ENCODE peak calls at places on chromosomes 13 and 19, in ten cellular contexts. One of them, this sample, is unnamed.

GRCh38 chr19:13788991-13789390 is 6.3 kb upstream of the ZSWIM4 start:
- DNase-seq in RCC 7860: no peak
- DNase-seq in stimulated activated CD4-positive, alpha-beta T cell treated with anti-CD3 and anti-CD28 coated beads, Interleukin-15, amount 100 ng/mL, for 24 hours: no peak
- DNase-seq in fibroblast of lung: peak
- DNase-seq in progenitor cell of endocrine pancreas: no peak
- DNase-seq in kidney tubule cell: no peak
- DNase-seq in left ventricle myocardium inferior: no peak
- DNase-seq in NCI-H2081: no peak
- DNase-seq in stimulated activated CD8-positive, alpha-beta memory T cell treated with anti-CD3 and anti-CD28 coated beads, Interleukin-7, amount 100 ng/mL, for 1 hour: no peak
- DNase-seq in GM04503: peak
- DNase-seq in this sample: no peak

GRCh38 chr19:3366104-3366760 is at the start of gene NFIC:
- DNase-seq in RCC 7860: peak
- DNase-seq in stimulated activated CD4-positive, alpha-beta T cell treated with anti-CD3 and anti-CD28 coated beads, Interleukin-15, amount 100 ng/mL, for 24 hours: peak
- DNase-seq in fibroblast of lung: peak
- DNase-seq in progenitor cell of endocrine pancreas: no peak
- DNase-seq in kidney tubule cell: peak
- DNase-seq in left ventricle myocardium inferior: peak
- DNase-seq in NCI-H2081: peak
- DNase-seq in stimulated activated CD8-positive, alpha-beta memory T cell treated with anti-CD3 and anti-CD28 coated beads, Interleukin-7, amount 100 ng/mL, for 1 hour: no peak
- DNase-seq in GM04503: no peak
- DNase-seq in this sample: peak

GRCh38 chr13:111066544-111066943 is 48.6 kb upstream of the ARHGEF7 start:
- DNase-seq in RCC 7860: no peak
- DNase-seq in stimulated activated CD4-positive, alpha-beta T cell treated with anti-CD3 and anti-CD28 coated beads, Interleukin-15, amount 100 ng/mL, for 24 hours: no peak
- DNase-seq in fibroblast of lung: no peak
- DNase-seq in progenitor cell of endocrine pancreas: no peak
- DNase-seq in kidney tubule cell: no peak
- DNase-seq in left ventricle myocardium inferior: peak
- DNase-seq in NCI-H2081: no peak
- DNase-seq in stimulated activated CD8-positive, alpha-beta memory T cell treated with anti-CD3 and anti-CD28 coated beads, Interleukin-7, amount 100 ng/mL, for 1 hour: no peak
- DNase-seq in GM04503: no peak
- DNase-seq in this sample: peak

GRCh38 chr19:46413262-46414031 is at the start of gene CCDC8:
- DNase-seq in RCC 7860: no peak
- DNase-seq in stimulated activated CD4-positive, alpha-beta T cell treated with anti-CD3 and anti-CD28 coated beads, Interleukin-15, amount 100 ng/mL, for 24 hours: no peak
- DNase-seq in fibroblast of lung: peak
- DNase-seq in progenitor cell of endocrine pancreas: peak
- DNase-seq in kidney tubule cell: peak
- DNase-seq in left ventricle myocardium inferior: peak
- DNase-seq in NCI-H2081: no peak
- DNase-seq in stimulated activated CD8-positive, alpha-beta memory T cell treated with anti-CD3 and anti-CD28 coated beads, Interleukin-7, amount 100 ng/mL, for 1 hour: no peak
- DNase-seq in GM04503: peak
- DNase-seq in this sample: no peak

GRCh38 chr13:84191199-84191598 is 308.9 kb upstream of the SLITRK1 start:
- DNase-seq in RCC 7860: no peak
- DNase-seq in stimulated activated CD4-positive, alpha-beta T cell treated with anti-CD3 and anti-CD28 coated beads, Interleukin-15, amount 100 ng/mL, for 24 hours: no peak
- DNase-seq in fibroblast of lung: peak
- DNase-seq in progenitor cell of endocrine pancreas: no peak
- DNase-seq in kidney tubule cell: no peak
- DNase-seq in left ventricle myocardium inferior: no peak
- DNase-seq in NCI-H2081: no peak
- DNase-seq in stimulated activated CD8-positive, alpha-beta memory T cell treated with anti-CD3 and anti-CD28 coated beads, Interleukin-7, amount 100 ng/mL, for 1 hour: no peak
- DNase-seq in GM04503: no peak
- DNase-seq in this sample: no peak

GRCh38 chr13:51776179-51776578 is 27.8 kb downstream of the DHRS12 start:
- DNase-seq in RCC 7860: no peak
- DNase-seq in stimulated activated CD4-positive, alpha-beta T cell treated with anti-CD3 and anti-CD28 coated beads, Interleukin-15, amount 100 ng/mL, for 24 hours: no peak
- DNase-seq in fibroblast of lung: no peak
- DNase-seq in progenitor cell of endocrine pancreas: no peak
- DNase-seq in kidney tubule cell: no peak
- DNase-seq in left ventricle myocardium inferior: no peak
- DNase-seq in NCI-H2081: no peak
- DNase-seq in stimulated activated CD8-positive, alpha-beta memory T cell treated with anti-CD3 and anti-CD28 coated beads, Interleukin-7, amount 100 ng/mL, for 1 hour: no peak
- DNase-seq in GM04503: no peak
- DNase-seq in this sample: no peak

GRCh38 chr19:11092181-11092538 is 2.9 kb downstream of the LDLR start:
- DNase-seq in RCC 7860: peak
- DNase-seq in stimulated activated CD4-positive, alpha-beta T cell treated with anti-CD3 and anti-CD28 coated beads, Interleukin-15, amount 100 ng/mL, for 24 hours: peak
- DNase-seq in fibroblast of lung: peak
- DNase-seq in progenitor cell of endocrine pancreas: no peak
- DNase-seq in kidney tubule cell: peak
- DNase-seq in left ventricle myocardium inferior: no peak
- DNase-seq in NCI-H2081: peak
- DNase-seq in stimulated activated CD8-positive, alpha-beta memory T cell treated with anti-CD3 and anti-CD28 coated beads, Interleukin-7, amount 100 ng/mL, for 1 hour: no peak
- DNase-seq in GM04503: no peak
- DNase-seq in this sample: peak

GRCh38 chr13:113919761-113920160 is 54.1 kb downstream of the C13orf46 start:
- DNase-seq in RCC 7860: no peak
- DNase-seq in stimulated activated CD4-positive, alpha-beta T cell treated with anti-CD3 and anti-CD28 coated beads, Interleukin-15, amount 100 ng/mL, for 24 hours: no peak
- DNase-seq in fibroblast of lung: no peak
- DNase-seq in progenitor cell of endocrine pancreas: no peak
- DNase-seq in kidney tubule cell: no peak
- DNase-seq in left ventricle myocardium inferior: no peak
- DNase-seq in NCI-H2081: no peak
- DNase-seq in stimulated activated CD8-positive, alpha-beta memory T cell treated with anti-CD3 and anti-CD28 coated beads, Interleukin-7, amount 100 ng/mL, for 1 hour: no peak
- DNase-seq in GM04503: no peak
- DNase-seq in this sample: no peak

GRCh38 chr13:26487781-26488180 is 69.7 kb upstream of the WASF3 start:
- DNase-seq in RCC 7860: no peak
- DNase-seq in stimulated activated CD4-positive, alpha-beta T cell treated with anti-CD3 and anti-CD28 coated beads, Interleukin-15, amount 100 ng/mL, for 24 hours: no peak
- DNase-seq in fibroblast of lung: no peak
- DNase-seq in progenitor cell of endocrine pancreas: no peak
- DNase-seq in kidney tubule cell: no peak
- DNase-seq in left ventricle myocardium inferior: no peak
- DNase-seq in NCI-H2081: no peak
- DNase-seq in stimulated activated CD8-positive, alpha-beta memory T cell treated with anti-CD3 and anti-CD28 coated beads, Interleukin-7, amount 100 ng/mL, for 1 hour: no peak
- DNase-seq in GM04503: no peak
- DNase-seq in this sample: no peak

GRCh38 chr13:34246511-34246910 is 428.6 kb downstream of the RFC3 start:
- DNase-seq in RCC 7860: no peak
- DNase-seq in stimulated activated CD4-positive, alpha-beta T cell treated with anti-CD3 and anti-CD28 coated beads, Interleukin-15, amount 100 ng/mL, for 24 hours: no peak
- DNase-seq in fibroblast of lung: peak
- DNase-seq in progenitor cell of endocrine pancreas: no peak
- DNase-seq in kidney tubule cell: peak
- DNase-seq in left ventricle myocardium inferior: no peak
- DNase-seq in NCI-H2081: no peak
- DNase-seq in stimulated activated CD8-positive, alpha-beta memory T cell treated with anti-CD3 and anti-CD28 coated beads, Interleukin-7, amount 100 ng/mL, for 1 hour: no peak
- DNase-seq in GM04503: no peak
- DNase-seq in this sample: no peak

GRCh38 chr13:93290503-93290902 is 63.9 kb downstream of the GPC6 start:
- DNase-seq in RCC 7860: no peak
- DNase-seq in stimulated activated CD4-positive, alpha-beta T cell treated with anti-CD3 and anti-CD28 coated beads, Interleukin-15, amount 100 ng/mL, for 24 hours: no peak
- DNase-seq in fibroblast of lung: peak
- DNase-seq in progenitor cell of endocrine pancreas: no peak
- DNase-seq in kidney tubule cell: no peak
- DNase-seq in left ventricle myocardium inferior: no peak
- DNase-seq in NCI-H2081: no peak
- DNase-seq in stimulated activated CD8-positive, alpha-beta memory T cell treated with anti-CD3 and anti-CD28 coated beads, Interleukin-7, amount 100 ng/mL, for 1 hour: no peak
- DNase-seq in GM04503: no peak
- DNase-seq in this sample: no peak

GRCh38 chr13:21673592-21674270 is 2.9 kb downstream of the FGF9 start:
- DNase-seq in RCC 7860: no peak
- DNase-seq in stimulated activated CD4-positive, alpha-beta T cell treated with anti-CD3 and anti-CD28 coated beads, Interleukin-15, amount 100 ng/mL, for 24 hours: peak
- DNase-seq in fibroblast of lung: peak
- DNase-seq in progenitor cell of endocrine pancreas: peak
- DNase-seq in kidney tubule cell: peak
- DNase-seq in left ventricle myocardium inferior: peak
- DNase-seq in NCI-H2081: peak
- DNase-seq in stimulated activated CD8-positive, alpha-beta memory T cell treated with anti-CD3 and anti-CD28 coated beads, Interleukin-7, amount 100 ng/mL, for 1 hour: no peak
- DNase-seq in GM04503: no peak
- DNase-seq in this sample: peak

GRCh38 chr13:77502104-77502720 is 33.3 kb upstream of the SCEL start:
- DNase-seq in RCC 7860: no peak
- DNase-seq in stimulated activated CD4-positive, alpha-beta T cell treated with anti-CD3 and anti-CD28 coated beads, Interleukin-15, amount 100 ng/mL, for 24 hours: no peak
- DNase-seq in fibroblast of lung: no peak
- DNase-seq in progenitor cell of endocrine pancreas: no peak
- DNase-seq in kidney tubule cell: no peak
- DNase-seq in left ventricle myocardium inferior: no peak
- DNase-seq in NCI-H2081: no peak
- DNase-seq in stimulated activated CD8-positive, alpha-beta memory T cell treated with anti-CD3 and anti-CD28 coated beads, Interleukin-7, amount 100 ng/mL, for 1 hour: no peak
- DNase-seq in GM04503: no peak
- DNase-seq in this sample: no peak

GRCh38 chr19:58045411-58046050 is 11.7 kb downstream of the ZSCAN1 start:
- DNase-seq in RCC 7860: no peak
- DNase-seq in stimulated activated CD4-positive, alpha-beta T cell treated with anti-CD3 and anti-CD28 coated beads, Interleukin-15, amount 100 ng/mL, for 24 hours: no peak
- DNase-seq in fibroblast of lung: no peak
- DNase-seq in progenitor cell of endocrine pancreas: no peak
- DNase-seq in kidney tubule cell: no peak
- DNase-seq in left ventricle myocardium inferior: no peak
- DNase-seq in NCI-H2081: no peak
- DNase-seq in stimulated activated CD8-positive, alpha-beta memory T cell treated with anti-CD3 and anti-CD28 coated beads, Interleukin-7, amount 100 ng/mL, for 1 hour: no peak
- DNase-seq in GM04503: no peak
- DNase-seq in this sample: no peak

GRCh38 chr13:106919093-106919492 is 351.2 kb upstream of the ARGLU1 start:
- DNase-seq in RCC 7860: no peak
- DNase-seq in stimulated activated CD4-positive, alpha-beta T cell treated with anti-CD3 and anti-CD28 coated beads, Interleukin-15, amount 100 ng/mL, for 24 hours: no peak
- DNase-seq in fibroblast of lung: no peak
- DNase-seq in progenitor cell of endocrine pancreas: no peak
- DNase-seq in kidney tubule cell: peak
- DNase-seq in left ventricle myocardium inferior: no peak
- DNase-seq in NCI-H2081: no peak
- DNase-seq in stimulated activated CD8-positive, alpha-beta memory T cell treated with anti-CD3 and anti-CD28 coated beads, Interleukin-7, amount 100 ng/mL, for 1 hour: no peak
- DNase-seq in GM04503: no peak
- DNase-seq in this sample: peak

GRCh38 chr19:32146664-32147063 is 198.7 kb upstream of the ZNF507 start:
- DNase-seq in RCC 7860: no peak
- DNase-seq in stimulated activated CD4-positive, alpha-beta T cell treated with anti-CD3 and anti-CD28 coated beads, Interleukin-15, amount 100 ng/mL, for 24 hours: no peak
- DNase-seq in fibroblast of lung: no peak
- DNase-seq in progenitor cell of endocrine pancreas: no peak
- DNase-seq in kidney tubule cell: no peak
- DNase-seq in left ventricle myocardium inferior: no peak
- DNase-seq in NCI-H2081: no peak
- DNase-seq in stimulated activated CD8-positive, alpha-beta memory T cell treated with anti-CD3 and anti-CD28 coated beads, Interleukin-7, amount 100 ng/mL, for 1 hour: no peak
- DNase-seq in GM04503: no peak
- DNase-seq in this sample: no peak

GRCh38 chr19:48443262-48443661 is 2.5 kb upstream of the GRWD1 start:
- DNase-seq in RCC 7860: no peak
- DNase-seq in stimulated activated CD4-positive, alpha-beta T cell treated with anti-CD3 and anti-CD28 coated beads, Interleukin-15, amount 100 ng/mL, for 24 hours: peak
- DNase-seq in fibroblast of lung: no peak
- DNase-seq in progenitor cell of endocrine pancreas: no peak
- DNase-seq in kidney tubule cell: no peak
- DNase-seq in left ventricle myocardium inferior: no peak
- DNase-seq in NCI-H2081: peak
- DNase-seq in stimulated activated CD8-positive, alpha-beta memory T cell treated with anti-CD3 and anti-CD28 coated beads, Interleukin-7, amount 100 ng/mL, for 1 hour: no peak
- DNase-seq in GM04503: no peak
- DNase-seq in this sample: peak

GRCh38 chr19:47521473-47522180 is 6.8 kb upstream of the NAPA start:
- DNase-seq in RCC 7860: no peak
- DNase-seq in stimulated activated CD4-positive, alpha-beta T cell treated with anti-CD3 and anti-CD28 coated beads, Interleukin-15, amount 100 ng/mL, for 24 hours: no peak
- DNase-seq in fibroblast of lung: no peak
- DNase-seq in progenitor cell of endocrine pancreas: no peak
- DNase-seq in kidney tubule cell: no peak
- DNase-seq in left ventricle myocardium inferior: no peak
- DNase-seq in NCI-H2081: no peak
- DNase-seq in stimulated activated CD8-positive, alpha-beta memory T cell treated with anti-CD3 and anti-CD28 coated beads, Interleukin-7, amount 100 ng/mL, for 1 hour: no peak
- DNase-seq in GM04503: no peak
- DNase-seq in this sample: no peak

GRCh38 chr13:99800951-99801350 is 170.6 kb downstream of the ZIC5 start:
- DNase-seq in RCC 7860: no peak
- DNase-seq in stimulated activated CD4-positive, alpha-beta T cell treated with anti-CD3 and anti-CD28 coated beads, Interleukin-15, amount 100 ng/mL, for 24 hours: no peak
- DNase-seq in fibroblast of lung: no peak
- DNase-seq in progenitor cell of endocrine pancreas: no peak
- DNase-seq in kidney tubule cell: no peak
- DNase-seq in left ventricle myocardium inferior: no peak
- DNase-seq in NCI-H2081: peak
- DNase-seq in stimulated activated CD8-positive, alpha-beta memory T cell treated with anti-CD3 and anti-CD28 coated beads, Interleukin-7, amount 100 ng/mL, for 1 hour: no peak
- DNase-seq in GM04503: no peak
- DNase-seq in this sample: no peak

GRCh38 chr19:1171755-1172352 is 2.2 kb downstream of the SBNO2 start:
- DNase-seq in RCC 7860: no peak
- DNase-seq in stimulated activated CD4-positive, alpha-beta T cell treated with anti-CD3 and anti-CD28 coated beads, Interleukin-15, amount 100 ng/mL, for 24 hours: no peak
- DNase-seq in fibroblast of lung: no peak
- DNase-seq in progenitor cell of endocrine pancreas: no peak
- DNase-seq in kidney tubule cell: peak
- DNase-seq in left ventricle myocardium inferior: no peak
- DNase-seq in NCI-H2081: peak
- DNase-seq in stimulated activated CD8-positive, alpha-beta memory T cell treated with anti-CD3 and anti-CD28 coated beads, Interleukin-7, amount 100 ng/mL, for 1 hour: no peak
- DNase-seq in GM04503: no peak
- DNase-seq in this sample: no peak

GRCh38 chr19:14363203-14364097 is 17.8 kb upstream of the ADGRE5 start:
- DNase-seq in RCC 7860: peak
- DNase-seq in stimulated activated CD4-positive, alpha-beta T cell treated with anti-CD3 and anti-CD28 coated beads, Interleukin-15, amount 100 ng/mL, for 24 hours: peak
- DNase-seq in fibroblast of lung: peak
- DNase-seq in progenitor cell of endocrine pancreas: peak
- DNase-seq in kidney tubule cell: peak
- DNase-seq in left ventricle myocardium inferior: peak
- DNase-seq in NCI-H2081: no peak
- DNase-seq in stimulated activated CD8-positive, alpha-beta memory T cell treated with anti-CD3 and anti-CD28 coated beads, Interleukin-7, amount 100 ng/mL, for 1 hour: no peak
- DNase-seq in GM04503: no peak
- DNase-seq in this sample: no peak